ENCODE peak calls at places on chromosomes 13 and 19, in nine cellular contexts. M is NCI-H1417; E is HuH-7; V is activated CD4-positive, alpha-beta T cell treated with anti-CD3 and anti-CD28 coated beads for 48 hours; I is fibroblast of pulmonary artery; D is adrenal gland; C is SK-N-DZ; K is anterior cingulate cortex; H is frontal cortex. L is an unnamed sample.

GRCh38 chr13:88979465-88980180 is 1308.5 kb downstream of the SLITRK5 start:
- DNase-seq in M (peak; percentile 37), E (no peak), V (peak; percentile 6), I (peak; percentile 11), D (no peak), C (no peak), K (no peak), H (no peak), L (no peak)

GRCh38 chr19:44142014-44142523 is 715 bp downstream of the ZNF234 start:
- DNase-seq in M (no peak), E (no peak), V (peak; percentile 20), I (peak; percentile 43), D (peak; percentile 33), C (no peak), K (no peak), H (no peak), L (no peak)

GRCh38 chr19:51107406-51108065 is 673 bp downstream of the CTU1 start:
- DNase-seq in M (no peak), E (peak; percentile 36), V (no peak), I (peak; percentile 25), D (peak; percentile 39), C (no peak), K (no peak), H (no peak), L (peak; percentile 41)

GRCh38 chr19:18469245-18470107 is 31.5 kb upstream of the ISYNA1 start:
- DNase-seq in M (peak; percentile 21), E (peak; percentile 73), V (peak; percentile 79), I (peak; percentile 77), D (peak; percentile 72), C (peak; percentile 57), K (peak; percentile 30), H (no peak), L (peak; percentile 61)

GRCh38 chr13:46489586-46490023 is 63.4 kb upstream of the LRCH1 start:
- DNase-seq in M (no peak), E (no peak), V (no peak), I (peak; percentile 82), D (no peak), C (no peak), K (no peak), H (no peak), L (no peak)

GRCh38 chr19:2477141-2477710 is 1.3 kb downstream of the GADD45B start:
- DNase-seq in M (no peak), E (no peak), V (peak; percentile 36), I (no peak), D (no peak), C (no peak), K (no peak), H (no peak), L (no peak)

GRCh38 chr13:44191504-44192171 is 182.0 kb upstream of the SERP2 start:
- DNase-seq in M (peak; percentile 70), E (peak; percentile 37), V (peak; percentile 35), I (peak; percentile 86), D (peak; percentile 70), C (peak; percentile 73), K (no peak), H (no peak), L (peak; percentile 65)

GRCh38 chr19:708154-709141 is at the start of gene PALM:
- DNase-seq in M (peak; percentile 62), E (peak; percentile 48), V (no peak), I (no peak), D (no peak), C (peak; percentile 60), K (no peak), H (peak; percentile 71), L (no peak)

GRCh38 chr19:48239582-48240141 is 16.1 kb downstream of the CARD8 start:
- DNase-seq in M (no peak), E (no peak), V (no peak), I (no peak), D (no peak), C (no peak), K (no peak), H (no peak), L (no peak)

GRCh38 chr19:28466107-28467045 is 746.6 kb downstream of the UQCRFS1 start:
- DNase-seq in M (peak; percentile 72), E (peak; percentile 28), V (peak; percentile 80), I (peak; percentile 60), D (peak; percentile 83), C (peak; percentile 12), K (peak; percentile 2), H (no peak), L (peak; percentile 84)

GRCh38 chr19:18308051-18308947 is 14.6 kb downstream of the LSM4 start:
- DNase-seq in M (no peak), E (no peak), V (no peak), I (no peak), D (peak; percentile 54), C (no peak), K (no peak), H (no peak), L (no peak)

GRCh38 chr19:41930926-41931592 is 2.8 kb upstream of the ERFL start:
- DNase-seq in M (peak; percentile 79), E (no peak), V (no peak), I (no peak), D (no peak), C (no peak), K (no peak), H (no peak), L (no peak)

GRCh38 chr13:45007225-45007624 is 17.9 kb downstream of the GPALPP1 start:
- DNase-seq in M (no peak), E (no peak), V (no peak), I (no peak), D (no peak), C (no peak), K (no peak), H (no peak), L (no peak)

GRCh38 chr13:46846736-46847135 is 49.8 kb upstream of the ESD start:
- DNase-seq in M (no peak), E (no peak), V (no peak), I (no peak), D (no peak), C (no peak), K (no peak), H (no peak), L (no peak)